ENCODE peak calls at places on chromosomes 4 and X, in seven cellular contexts. H, Y, Z, R, J, V and A are unnamed samples.
A peak's percentile ranks its signal among the peaks of the same experiment; 100 is the strongest.

GRCh38 chr4:739569-739968 is 33.9 kb downstream of the PCGF3 start:
- DNase-seq in Z (no peak), J (no peak), R (no peak), H (no peak), V (no peak), Y (no peak), A (no peak)

GRCh38 chr4:156773648-156774357 is 197.8 kb downstream of the PDGFC start:
- DNase-seq in V (no peak), Y (no peak), Z (no peak), J (no peak), H (no peak), R (no peak), A (no peak)

GRCh38 chrX:72394518-72395163 is 88.9 kb upstream of the CITED1 start:
- DNase-seq in Z (peak; percentile 23), Y (no peak), R (no peak), H (no peak), J (no peak), V (peak; percentile 63), A (no peak)

GRCh38 chr4:139167774-139168444 is 9.1 kb downstream of the ELF2 start:
- DNase-seq in J (no peak), R (no peak), H (no peak), V (no peak), Z (no peak), Y (no peak), A (no peak)

GRCh38 chr4:38583102-38583501 is 80.9 kb upstream of the KLF3 start:
- DNase-seq in V (no peak), J (no peak), Y (no peak), R (no peak), H (no peak), Z (no peak), A (no peak)

GRCh38 chrX:18377802-18378201 is 23.3 kb upstream of the SCML2 start:
- DNase-seq in R (peak; percentile 27), H (no peak), Z (no peak), V (peak; percentile 27), Y (peak; percentile 32), J (no peak), A (no peak)

GRCh38 chr4:150217192-150217591 is 138.9 kb downstream of the DCLK2 start:
- DNase-seq in J (no peak), R (no peak), Y (peak; percentile 16), Z (no peak), H (no peak), V (peak; percentile 15), A (no peak)

GRCh38 chrX:148495156-148495555 is 5.3 kb upstream of the AFF2 start:
- DNase-seq in J (no peak), H (no peak), R (no peak), V (no peak), Y (no peak), Z (no peak), A (no peak)

GRCh38 chr4:86626066-86626465 is 32.0 kb downstream of the PTPN13 start:
- DNase-seq in J (no peak), Z (no peak), Y (no peak), R (no peak), V (no peak), H (no peak), A (no peak)

GRCh38 chrX:19791562-19791961 is 95.8 kb downstream of the SH3KBP1 start:
- DNase-seq in Y (no peak), Z (no peak), R (no peak), H (no peak), J (no peak), V (no peak), A (no peak)

GRCh38 chr4:187666634-187667033 is 328.9 kb upstream of the ZFP42 start:
- DNase-seq in V (no peak), Z (no peak), R (no peak), J (no peak), H (no peak), Y (no peak), A (peak; percentile 10)

GRCh38 chrX:56281789-56282188 is 49.6 kb downstream of the KLF8 start:
- DNase-seq in Z (no peak), V (no peak), Y (no peak), R (no peak), H (no peak), J (no peak), A (no peak)

GRCh38 chr4:37453004-37453360 is 208.4 kb downstream of the NWD2 start:
- DNase-seq in J (peak; percentile 75), H (no peak), Y (peak; percentile 80), R (peak; percentile 78), Z (no peak), V (peak; percentile 72), A (peak; percentile 81)

GRCh38 chr4:75777589-75777988 is 53.2 kb downstream of the USO1 start:
- DNase-seq in J (no peak), Z (no peak), Y (no peak), R (no peak), V (no peak), H (no peak), A (no peak)

GRCh38 chr4:89166971-89167475 is 55.7 kb downstream of the TIGD2 start:
- DNase-seq in Z (no peak), Y (no peak), V (no peak), R (no peak), H (no peak), J (no peak), A (no peak)

GRCh38 chrX:12955882-12956703 is 18.8 kb upstream of the TMSB4X start:
- DNase-seq in J (peak; percentile 56), V (peak; percentile 31), H (peak; percentile 69), R (peak; percentile 63), Y (peak; percentile 53), Z (no peak), A (no peak)

GRCh38 chrX:154805696-154806091 is 409 bp upstream of the MPP1 start:
- DNase-seq in R (no peak), J (no peak), V (no peak), Z (no peak), H (no peak), Y (no peak), A (no peak)

GRCh38 chrX:70196961-70197805 is 19.9 kb downstream of the DGAT2L6 start:
- DNase-seq in R (peak; percentile 51), Y (peak; percentile 51), H (no peak), V (peak; percentile 46), J (peak; percentile 27), Z (no peak), A (peak; percentile 36)

GRCh38 chr4:4519296-4519898 is 22.5 kb downstream of the STX18 start:
- DNase-seq in Z (no peak), J (no peak), Y (no peak), R (no peak), H (no peak), V (no peak), A (no peak)

GRCh38 chr4:140635606-140636005 is 66.8 kb upstream of the UCP1 start:
- DNase-seq in V (peak; percentile 24), J (no peak), R (peak; percentile 71), H (peak; percentile 60), Y (peak; percentile 70), Z (peak; percentile 36), A (no peak)

GRCh38 chr4:186557486-186557885 is 2.1 kb upstream of the MTNR1A start:
- DNase-seq in Z (no peak), Y (no peak), R (no peak), H (no peak), V (no peak), J (no peak), A (no peak)

GRCh38 chr4:28225689-28226353 is 1365.2 kb downstream of the STIM2 start:
- DNase-seq in Y (no peak), V (no peak), R (no peak), J (no peak), Z (no peak), H (no peak), A (no peak)

GRCh38 chrX:136689441-136689840 is 41.5 kb downstream of the CD40LG start:
- DNase-seq in R (no peak), J (no peak), V (no peak), Z (no peak), Y (no peak), H (no peak), A (no peak)

GRCh38 chrX:1359477-1359873 is 22.9 kb downstream of the IL3RA start:
- DNase-seq in Z (no peak), Y (no peak), H (no peak), R (no peak), V (no peak), J (no peak), A (no peak)

GRCh38 chrX:1360171-1360570 is 23.6 kb downstream of the IL3RA start:
- DNase-seq in Z (no peak), Y (no peak), J (no peak), V (no peak), H (no peak), R (no peak), A (no peak)

GRCh38 chrX:1358793-1359476 is 22.4 kb downstream of the IL3RA start:
- DNase-seq in Y (no peak), J (no peak), H (peak; percentile 22), R (no peak), V (no peak), Z (no peak), A (no peak)

GRCh38 chrX:1361910-1362309 is 25.3 kb downstream of the IL3RA start:
- DNase-seq in H (no peak), V (no peak), Z (no peak), R (no peak), J (no peak), Y (no peak), A (no peak)

DNA sequence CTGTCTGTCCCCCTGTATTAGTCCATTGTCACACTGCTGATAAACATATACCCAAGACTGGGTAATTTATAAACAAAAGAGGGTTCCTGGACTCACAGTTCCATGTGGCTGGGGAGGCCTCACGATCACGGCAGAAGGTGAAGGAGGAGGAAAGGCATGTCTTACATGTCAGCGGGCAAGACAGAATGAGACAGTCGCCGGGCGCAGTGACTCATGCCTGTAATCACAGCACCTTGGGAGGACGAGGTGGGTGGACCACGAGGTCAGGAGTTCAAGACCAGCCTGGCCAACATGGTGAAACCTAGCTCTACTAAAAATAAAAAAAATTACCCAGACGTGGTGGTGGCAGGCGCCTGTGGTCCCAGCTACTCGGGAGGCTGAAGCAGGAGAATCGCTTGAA is 24.7 kb downstream of the IL3RA start:
- DNase-seq in V (no peak), H (peak; percentile 44), J (no peak), Y (no peak), Z (peak; percentile 6), R (no peak), A (no peak)
- H3K36me3 ChIP-seq in V (peaks cover 3% of the 10 kb centered on the region), H (no peaks in the 10 kb centered on the region), J (no peaks in the 10 kb centered on the region), Y (no peaks in the 10 kb centered on the region), Z (no peaks in the 10 kb centered on the region), R (peaks cover 48% of the 10 kb centered on the region), A (no peaks in the 10 kb centered on the region)

GRCh38 chr4:128811571-128812359 is 2.3 kb downstream of the JADE1 start:
- DNase-seq in R (peak; percentile 89), J (peak; percentile 86), Y (peak; percentile 85), Z (peak; percentile 80), V (peak; percentile 93), H (peak; percentile 95), A (peak; percentile 88)
- TF ChIP-seq POLR2A in R (no peak), J (peak; percentile 70), Y (peak; percentile 69), Z (peak; percentile 70), V (peak; percentile 76), H (peak; percentile 83), A (peak; percentile 54)

DNA sequence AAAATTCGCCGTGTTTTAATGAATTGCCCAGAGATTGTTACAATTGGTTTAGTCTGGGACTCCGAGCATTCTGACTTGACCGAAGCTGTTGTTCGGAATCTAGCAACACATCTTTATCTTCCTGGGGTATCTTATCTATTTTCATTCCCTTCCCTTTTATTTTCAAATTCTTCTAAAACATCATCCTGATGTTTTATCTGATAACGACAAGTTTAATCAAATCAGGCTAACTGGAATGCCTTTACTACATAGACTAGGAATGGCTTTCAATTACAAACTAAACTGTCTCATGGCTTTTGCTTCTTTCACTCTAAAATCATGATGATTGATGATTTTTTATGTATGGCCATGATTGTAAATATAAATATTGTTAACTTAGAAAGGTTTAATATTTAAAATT is 48.0 kb downstream of the USP53 start:
- DNase-seq in H (no peak), V (no peak), R (no peak), Y (no peak), J (no peak), Z (no peak), A (no peak)
- H3K36me3 ChIP-seq in H (peaks cover 17% of the 10 kb centered on the region), V (peaks cover 17% of the 10 kb centered on the region), R (peaks cover 94% of the 10 kb centered on the region), Y (peaks cover 8% of the 10 kb centered on the region), J (no peaks in the 10 kb centered on the region), Z (no peaks in the 10 kb centered on the region), A (no peaks in the 10 kb centered on the region)

GRCh38 chr4:7904942-7905341 is 34.7 kb downstream of the AFAP1 start:
- DNase-seq in H (no peak), Y (no peak), R (no peak), J (peak; percentile 78), Z (no peak), V (no peak), A (no peak)
- TF ChIP-seq POLR2A in H (no peak), Y (no peak), R (no peak), J (no peak), Z (no peak), V (no peak), A (no peak)